ENCODE peak calls at places on chromosome 19, in seven cellular contexts. A, X, Y, J, I, H and V are unnamed samples.

GRCh38 chr19:48881741-48882657 is 9.8 kb downstream of the PPP1R15A start:
- DNase-seq in A (peak; percentile 33), X (no peak), Y (no peak), J (no peak), I (no peak), H (no peak), V (no peak)

GRCh38 chr19:42657551-42657950 is 62.8 kb upstream of the CEACAM8 start:
- DNase-seq in A (no peak), X (no peak), Y (no peak), J (no peak), I (no peak), H (no peak), V (no peak)

GRCh38 chr19:5141278-5141925 is 172.5 kb downstream of the KDM4B start:
- DNase-seq in A (no peak), X (no peak), Y (no peak), J (no peak), I (no peak), H (no peak), V (no peak)

GRCh38 chr19:16459680-16460079 is 12.1 kb downstream of the EPS15L1 start:
- DNase-seq in A (no peak), X (no peak), Y (no peak), J (no peak), I (no peak), H (no peak), V (no peak)

GRCh38 chr19:14381689-14382474 is 638 bp downstream of the ADGRE5 start:
- DNase-seq in A (no peak), X (no peak), Y (peak; percentile 77), J (no peak), I (no peak), H (no peak), V (peak; percentile 81)

GRCh38 chr19:55160128-55160985 is 2.8 kb upstream of the TNNI3 start:
- DNase-seq in A (peak; percentile 96), X (peak; percentile 77), Y (peak; percentile 86), J (no peak), I (peak; percentile 85), H (peak; percentile 58), V (peak; percentile 91)

GRCh38 chr19:4539697-4540581 is at the start of gene LRG1:
- DNase-seq in A (no peak), X (no peak), Y (no peak), J (no peak), I (peak; percentile 30), H (peak; percentile 50), V (peak; percentile 88)

GRCh38 chr19:7596191-7596937 is 701 bp downstream of the CAMSAP3 start:
- DNase-seq in A (no peak), X (no peak), Y (no peak), J (no peak), I (no peak), H (no peak), V (peak; percentile 36)

GRCh38 chr19:35905178-35905727 is 2.8 kb downstream of the TYROBP start:
- DNase-seq in A (no peak), X (no peak), Y (no peak), J (no peak), I (no peak), H (no peak), V (no peak)

GRCh38 chr19:41255171-41255570 is 9.0 kb upstream of the HNRNPUL1 start:
- DNase-seq in A (no peak), X (no peak), Y (no peak), J (no peak), I (no peak), H (no peak), V (no peak)

GRCh38 chr19:36041831-36042230 is 9.2 kb upstream of the CLIP3 start:
- DNase-seq in A (no peak), X (no peak), Y (no peak), J (no peak), I (peak; percentile 10), H (no peak), V (no peak)

GRCh38 chr19:3194063-3194702 is 8.5 kb downstream of the NCLN start:
- DNase-seq in A (no peak), X (no peak), Y (no peak), J (no peak), I (no peak), H (no peak), V (no peak)

GRCh38 chr19:31670931-31671330 is 321.7 kb upstream of the TSHZ3 start:
- DNase-seq in A (no peak), X (no peak), Y (no peak), J (peak; percentile 87), I (no peak), H (no peak), V (no peak)

GRCh38 chr19:4305659-4306058 is 1.3 kb downstream of the FSD1 start:
- DNase-seq in A (no peak), X (no peak), Y (no peak), J (no peak), I (no peak), H (no peak), V (no peak)

GRCh38 chr19:10826236-10826635 is 9.8 kb downstream of the TMED1 start:
- DNase-seq in A (no peak), X (no peak), Y (no peak), J (no peak), I (no peak), H (no peak), V (no peak)

GRCh38 chr19:14843169-14843568 is 5.6 kb downstream of the OR7A10 start:
- DNase-seq in A (no peak), X (no peak), Y (no peak), J (no peak), I (no peak), H (no peak), V (no peak)

GRCh38 chr19:12833747-12834417 is 497 bp downstream of the RTBDN start:
- DNase-seq in A (no peak), X (no peak), Y (no peak), J (no peak), I (no peak), H (no peak), V (peak; percentile 19)

GRCh38 chr19:40808021-40808325 is 9.0 kb downstream of the EGLN2 start:
- DNase-seq in A (no peak), X (no peak), Y (no peak), J (no peak), I (no peak), H (no peak), V (no peak)

GRCh38 chr19:37114001-37114400 is 35.8 kb downstream of the ZNF420 start:
- DNase-seq in A (no peak), X (no peak), Y (no peak), J (no peak), I (no peak), H (no peak), V (no peak)

GRCh38 chr19:566403-566802 is 6.0 kb upstream of the BSG start:
- DNase-seq in A (no peak), X (no peak), Y (peak; percentile 96), J (no peak), I (no peak), H (peak; percentile 43), V (peak; percentile 61)

GRCh38 chr19:41263042-41263849 is 926 bp upstream of the HNRNPUL1 start:
- DNase-seq in A (no peak), X (peak; percentile 13), Y (peak; percentile 89), J (peak; percentile 95), I (no peak), H (peak; percentile 71), V (peak; percentile 83)

GRCh38 chr19:11168568-11168967 is 13.0 kb upstream of the SPC24 start:
- DNase-seq in A (no peak), X (peak; percentile 86), Y (no peak), J (no peak), I (peak; percentile 98), H (no peak), V (no peak)

GRCh38 chr19:42433503-42434260 is 6.5 kb upstream of the LIPE start:
- DNase-seq in A (no peak), X (no peak), Y (no peak), J (no peak), I (peak; percentile 63), H (no peak), V (peak; percentile 93)

DNA sequence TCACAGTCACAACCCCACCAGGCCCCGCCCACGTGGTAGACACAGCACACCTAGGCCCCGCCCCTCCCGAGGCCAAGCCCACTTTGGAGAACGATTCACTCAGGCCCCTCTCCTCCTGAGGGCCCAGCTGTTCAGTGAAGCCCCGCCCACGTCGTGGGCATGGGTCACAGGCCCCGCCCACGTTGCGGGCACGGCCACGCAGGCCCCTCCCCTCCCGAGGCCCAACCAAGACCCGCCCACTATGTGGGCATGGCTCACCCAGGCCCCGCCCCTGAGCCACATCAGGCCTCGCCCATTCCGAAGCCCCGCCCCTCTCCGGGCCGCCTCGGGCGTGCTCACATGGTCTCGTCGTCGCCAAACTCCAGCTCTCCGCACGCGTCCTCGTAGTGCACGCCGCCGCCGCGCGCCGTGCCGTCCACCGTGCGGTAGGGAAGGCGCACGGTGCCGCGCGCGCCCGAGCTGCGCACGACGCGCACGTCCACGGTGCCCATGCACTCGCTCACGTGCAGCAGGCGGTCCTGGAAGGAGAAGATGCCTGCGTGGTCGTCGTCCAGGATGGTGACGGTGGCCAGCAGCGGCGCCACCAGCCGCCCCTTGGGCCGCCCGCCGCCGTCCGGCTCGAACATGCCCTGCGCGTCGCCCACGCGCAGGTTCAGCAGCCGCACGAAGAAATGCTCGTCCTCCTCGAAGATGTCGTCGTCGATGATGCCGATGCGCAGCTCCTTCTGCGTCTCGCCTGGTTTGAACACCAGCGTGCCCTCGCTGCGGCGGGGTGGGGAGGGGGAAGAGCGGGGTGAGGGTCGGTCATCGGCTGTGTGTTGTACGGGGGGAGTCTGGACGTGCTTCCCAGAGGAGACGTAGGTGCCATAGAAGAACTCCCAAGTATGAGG is 24.0 kb downstream of the SLC8A2 start:
- DNase-seq in A (peak; percentile 95), X (no peak), Y (no peak), J (no peak), I (peak; percentile 44), H (peak; percentile 29), V (peak; percentile 41)
- H3K27ac ChIP-seq in A (peak overlapping the region; percentile 56), X (no peak overlapping the region), Y (no peak overlapping the region), J (no peak overlapping the region), I (no peak overlapping the region), H (no peak overlapping the region), V (no peak overlapping the region)

GRCh38 chr19:58568731-58569130 is 4.4 kb downstream of the MZF1 start:
- DNase-seq in A (no peak), X (no peak), Y (peak; percentile 48), J (no peak), I (no peak), H (no peak), V (peak; percentile 4)
- H3K4me1 ChIP-seq in A (peaks cover under 1% of the 10 kb centered on the region), X (peaks cover 5% of the 10 kb centered on the region), Y (peaks cover 14% of the 10 kb centered on the region), J (peaks cover 14% of the 10 kb centered on the region), I (peaks cover 8% of the 10 kb centered on the region), H (no peaks in the 10 kb centered on the region), V (peaks cover 7% of the 10 kb centered on the region)

GRCh38 chr19:54151362-54152035 is 8.0 kb downstream of the LENG1 start:
- DNase-seq in A (no peak), X (no peak), Y (no peak), J (no peak), I (no peak), H (no peak), V (no peak)
- TF ChIP-seq POLR2AphosphoS5 in A (no peak), X (no peak), Y (no peak), J (no peak), I (no peak), H (no peak), V (no peak)

DNA sequence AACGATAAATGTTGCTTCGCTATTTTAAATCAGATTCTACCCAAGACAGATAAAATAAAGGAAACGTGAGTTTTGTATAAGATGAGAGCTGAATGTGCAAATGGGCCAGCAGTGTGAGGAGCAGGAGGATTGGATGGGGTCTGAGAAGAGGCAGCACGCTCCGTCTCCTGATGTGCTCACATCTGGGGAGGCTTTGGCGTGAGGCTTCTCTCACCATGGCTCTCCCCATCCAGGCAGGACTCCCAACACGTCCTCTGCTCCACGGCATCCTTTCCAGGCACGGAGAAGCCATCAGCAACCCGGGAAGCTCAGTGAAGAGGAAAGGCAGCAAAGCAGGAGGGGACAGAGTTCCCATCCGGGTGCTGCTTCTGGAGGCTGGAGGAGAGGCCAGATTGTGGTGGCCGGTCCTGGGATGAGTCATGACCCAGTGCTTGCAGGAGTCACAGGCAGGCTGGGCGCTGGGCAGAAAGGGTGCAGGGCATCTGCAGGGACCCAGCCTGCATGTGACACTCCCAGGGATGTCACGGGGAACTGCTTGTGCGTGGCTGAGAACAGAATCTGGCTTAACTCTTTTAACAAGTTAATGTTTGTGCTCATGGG is 47.5 kb downstream of the ZNF536 start:
- DNase-seq in A (no peak), X (no peak), Y (no peak), J (peak; percentile 64), I (no peak), H (no peak), V (no peak)
- H3K27ac ChIP-seq in A (no peak overlapping the region), X (no peak overlapping the region), Y (no peak overlapping the region), J (no peak overlapping the region), I (no peak overlapping the region), H (no peak overlapping the region), V (no peak overlapping the region)